ENCODE peak calls at places on chromosome 17, in six cellular contexts. One of them, this sample, is unnamed.

GRCh38 chr17:65586899-65587298 is 25.5 kb upstream of the AXIN2 start:
- DNase-seq in esophagus squamous epithelium: no peak
- DNase-seq in tibial nerve: no peak
- DNase-seq in lower leg skin: no peak
- DNase-seq in GM12891: no peak
- DNase-seq in stomach: no peak
- DNase-seq in this sample: no peak

GRCh38 chr17:31517524-31517923 is 126.0 kb downstream of the RAB11FIP4 start:
- DNase-seq in tibial nerve: no peak
- DNase-seq in stomach: no peak
- DNase-seq in lower leg skin: no peak
- DNase-seq in GM12891: no peak
- DNase-seq in esophagus squamous epithelium: no peak
- DNase-seq in this sample: no peak

GRCh38 chr17:51407576-51407975 is 147.2 kb downstream of the UTP18 start:
- DNase-seq in lower leg skin: no peak
- DNase-seq in GM12891: no peak
- DNase-seq in stomach: no peak
- DNase-seq in tibial nerve: no peak
- DNase-seq in esophagus squamous epithelium: no peak
- DNase-seq in this sample: no peak

GRCh38 chr17:11278186-11278983 is 37.4 kb downstream of the SHISA6 start:
- DNase-seq in lower leg skin: no peak
- DNase-seq in GM12891: no peak
- DNase-seq in stomach: peak
- DNase-seq in tibial nerve: no peak
- DNase-seq in esophagus squamous epithelium: no peak
- DNase-seq in this sample: no peak

GRCh38 chr17:83203073-83203471 is 123.7 kb downstream of the METRNL start:
- DNase-seq in GM12891: no peak
- DNase-seq in lower leg skin: peak
- DNase-seq in stomach: peak
- DNase-seq in esophagus squamous epithelium: no peak
- DNase-seq in tibial nerve: peak
- DNase-seq in this sample: no peak

GRCh38 chr17:60345233-60345632 is 46.7 kb downstream of the USP32 start:
- DNase-seq in stomach: no peak
- DNase-seq in esophagus squamous epithelium: no peak
- DNase-seq in GM12891: no peak
- DNase-seq in tibial nerve: no peak
- DNase-seq in lower leg skin: no peak
- DNase-seq in this sample: no peak

GRCh38 chr17:77322534-77323412 is 182.0 kb downstream of the SEC14L1 start:
- DNase-seq in GM12891: no peak
- DNase-seq in lower leg skin: peak
- DNase-seq in stomach: peak
- DNase-seq in esophagus squamous epithelium: no peak
- DNase-seq in tibial nerve: peak
- DNase-seq in this sample: no peak

GRCh38 chr17:7644768-7645167 is 6.0 kb upstream of the ATP1B2 start:
- DNase-seq in esophagus squamous epithelium: no peak
- DNase-seq in lower leg skin: no peak
- DNase-seq in stomach: no peak
- DNase-seq in GM12891: no peak
- DNase-seq in tibial nerve: no peak
- DNase-seq in this sample: no peak

GRCh38 chr17:79658811-79659207 is 48.0 kb upstream of the RBFOX3 start:
- DNase-seq in GM12891: no peak
- DNase-seq in esophagus squamous epithelium: no peak
- DNase-seq in lower leg skin: no peak
- DNase-seq in tibial nerve: no peak
- DNase-seq in stomach: no peak
- DNase-seq in this sample: no peak

GRCh38 chr17:283911-284675 is 68.5 kb downstream of the RPH3AL start:
- DNase-seq in esophagus squamous epithelium: no peak
- DNase-seq in GM12891: no peak
- DNase-seq in stomach: no peak
- DNase-seq in lower leg skin: no peak
- DNase-seq in tibial nerve: no peak
- DNase-seq in this sample: no peak

GRCh38 chr17:72976971-72977767 is 115.3 kb downstream of the SLC39A11 start:
- DNase-seq in tibial nerve: peak
- DNase-seq in GM12891: no peak
- DNase-seq in esophagus squamous epithelium: no peak
- DNase-seq in lower leg skin: peak
- DNase-seq in stomach: peak
- DNase-seq in this sample: peak

GRCh38 chr17:27547301-27547683 is 83.7 kb upstream of the LGALS9 start:
- DNase-seq in tibial nerve: no peak
- DNase-seq in stomach: no peak
- DNase-seq in lower leg skin: no peak
- DNase-seq in esophagus squamous epithelium: no peak
- DNase-seq in GM12891: no peak
- DNase-seq in this sample: peak

GRCh38 chr17:49696233-49696761 is 11.5 kb downstream of the SLC35B1 start:
- DNase-seq in GM12891: no peak
- DNase-seq in lower leg skin: no peak
- DNase-seq in tibial nerve: no peak
- DNase-seq in stomach: no peak
- DNase-seq in esophagus squamous epithelium: no peak
- DNase-seq in this sample: no peak

GRCh38 chr17:29163563-29163962 is 16.6 kb downstream of the MYO18A start:
- DNase-seq in esophagus squamous epithelium: no peak
- DNase-seq in GM12891: no peak
- DNase-seq in stomach: no peak
- DNase-seq in tibial nerve: no peak
- DNase-seq in lower leg skin: no peak
- DNase-seq in this sample: no peak

GRCh38 chr17:58764373-58764772 is 8.7 kb downstream of the PPM1E start:
- DNase-seq in esophagus squamous epithelium: no peak
- DNase-seq in lower leg skin: no peak
- DNase-seq in stomach: no peak
- DNase-seq in GM12891: no peak
- DNase-seq in tibial nerve: no peak
- DNase-seq in this sample: no peak

GRCh38 chr17:81510524-81510797 is 2.1 kb downstream of the ACTG1 start:
- DNase-seq in GM12891: no peak
- DNase-seq in stomach: no peak
- DNase-seq in tibial nerve: no peak
- DNase-seq in esophagus squamous epithelium: no peak
- DNase-seq in lower leg skin: no peak
- DNase-seq in this sample: no peak
- TF ChIP-seq POLR2A in GM12891: no peak
- TF ChIP-seq POLR2A in stomach: no peak
- TF ChIP-seq POLR2A in tibial nerve: no peak
- TF ChIP-seq POLR2A in esophagus squamous epithelium: no peak
- TF ChIP-seq POLR2A in lower leg skin: no peak
- TF ChIP-seq POLR2A in this sample: no peak

GRCh38 chr17:44095647-44096496 is 25.3 kb downstream of the G6PC3 start:
- DNase-seq in stomach: no peak
- DNase-seq in tibial nerve: peak
- DNase-seq in GM12891: no peak
- DNase-seq in esophagus squamous epithelium: no peak
- DNase-seq in lower leg skin: peak
- DNase-seq in this sample: peak
- TF ChIP-seq POLR2A in stomach: no peak
- TF ChIP-seq POLR2A in tibial nerve: no peak
- TF ChIP-seq POLR2A in GM12891: no peak
- TF ChIP-seq POLR2A in esophagus squamous epithelium: no peak
- TF ChIP-seq POLR2A in lower leg skin: no peak
- TF ChIP-seq POLR2A in this sample: no peak

GRCh38 chr17:10051112-10051511 is 146.0 kb upstream of the RCVRN start:
- DNase-seq in esophagus squamous epithelium: no peak
- DNase-seq in GM12891: no peak
- DNase-seq in stomach: no peak
- DNase-seq in lower leg skin: no peak
- DNase-seq in tibial nerve: no peak
- DNase-seq in this sample: no peak
- TF ChIP-seq POLR2A in esophagus squamous epithelium: no peak
- TF ChIP-seq POLR2A in GM12891: no peak
- TF ChIP-seq POLR2A in stomach: no peak
- TF ChIP-seq POLR2A in lower leg skin: no peak
- TF ChIP-seq POLR2A in tibial nerve: no peak
- TF ChIP-seq POLR2A in this sample: no peak

GRCh38 chr17:61598014-61598413 is 7.0 kb upstream of the NACA2 start:
- DNase-seq in esophagus squamous epithelium: no peak
- DNase-seq in tibial nerve: no peak
- DNase-seq in lower leg skin: no peak
- DNase-seq in GM12891: no peak
- DNase-seq in stomach: no peak
- DNase-seq in this sample: no peak

GRCh38 chr17:61599608-61600007 is 8.6 kb upstream of the NACA2 start:
- DNase-seq in lower leg skin: no peak
- DNase-seq in stomach: no peak
- DNase-seq in esophagus squamous epithelium: no peak
- DNase-seq in GM12891: no peak
- DNase-seq in tibial nerve: no peak
- DNase-seq in this sample: no peak

GRCh38 chr17:61600621-61601020 is 9.6 kb upstream of the NACA2 start:
- DNase-seq in stomach: no peak
- DNase-seq in esophagus squamous epithelium: no peak
- DNase-seq in GM12891: no peak
- DNase-seq in tibial nerve: no peak
- DNase-seq in lower leg skin: no peak
- DNase-seq in this sample: no peak

GRCh38 chr17:61597606-61598005 is 6.6 kb upstream of the NACA2 start:
- DNase-seq in lower leg skin: no peak
- DNase-seq in esophagus squamous epithelium: no peak
- DNase-seq in GM12891: no peak
- DNase-seq in stomach: no peak
- DNase-seq in tibial nerve: no peak
- DNase-seq in this sample: no peak

DNA sequence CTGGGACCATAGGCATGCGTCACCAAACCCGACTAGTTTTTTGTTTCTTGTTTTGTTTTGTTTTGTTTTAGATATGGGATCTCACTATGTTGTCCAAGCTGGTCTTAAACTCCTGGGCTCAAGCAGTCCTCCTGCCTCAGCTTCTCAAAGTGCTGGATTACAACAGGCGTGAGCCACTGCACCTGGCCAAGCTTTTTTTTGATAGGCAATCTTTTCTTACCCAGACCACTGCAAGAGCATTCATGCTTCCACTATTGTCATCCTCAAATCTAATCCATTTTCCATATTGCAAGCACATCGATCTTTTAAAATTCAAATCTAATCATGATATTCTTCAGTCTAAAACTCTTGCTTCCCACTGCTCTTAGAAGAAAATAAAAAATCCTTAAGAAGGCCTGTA is 10.3 kb upstream of the NACA2 start:
- DNase-seq in tibial nerve: no peak
- DNase-seq in GM12891: no peak
- DNase-seq in lower leg skin: no peak
- DNase-seq in stomach: no peak
- DNase-seq in esophagus squamous epithelium: no peak
- DNase-seq in this sample: no peak
- TF ChIP-seq POLR2A in tibial nerve: no peak
- TF ChIP-seq POLR2A in GM12891: no peak
- TF ChIP-seq POLR2A in lower leg skin: no peak
- TF ChIP-seq POLR2A in stomach: no peak
- TF ChIP-seq POLR2A in esophagus squamous epithelium: no peak
- TF ChIP-seq POLR2A in this sample: no peak

This sample was measured in erythroblast.